ENCODE peak calls at places on chromosomes 1 and 21, in four cellular contexts. O, K, Q and Z are unnamed samples.

GRCh38 chr1:246961939-246962373 is 30.2 kb upstream of the AHCTF1 start:
- DNase-seq in O (peak), K (no peak), Q (peak), Z (no peak)

GRCh38 chr1:235907187-235907896 is 40.6 kb upstream of the LYST start:
- DNase-seq in O (no peak), K (no peak), Q (no peak), Z (no peak)

GRCh38 chr1:212699839-212700596 is at the start of gene BATF3:
- DNase-seq in O (no peak), K (peak), Q (peak), Z (peak)

GRCh38 chr1:173392895-173393654 is 84.1 kb upstream of the PRDX6 start:
- DNase-seq in O (peak), K (no peak), Q (no peak), Z (peak)

GRCh38 chr1:171595324-171595723 is 26.7 kb upstream of the MYOCOS start:
- DNase-seq in O (no peak), K (no peak), Q (no peak), Z (no peak)

GRCh38 chr1:41740058-41740457 is 178.7 kb downstream of the HIVEP3 start:
- DNase-seq in O (no peak), K (no peak), Q (no peak), Z (no peak)

GRCh38 chr1:200180821-200181220 is 153.3 kb downstream of the NR5A2 start:
- DNase-seq in O (peak), K (no peak), Q (peak), Z (no peak)

GRCh38 chr1:212234431-212235298 is 50.5 kb upstream of the PPP2R5A start:
- DNase-seq in O (peak), K (no peak), Q (no peak), Z (no peak)

GRCh38 chr1:241637604-241638003 is 2.6 kb downstream of the CHML start:
- DNase-seq in O (no peak), K (no peak), Q (no peak), Z (no peak)

GRCh38 chr1:107530543-107530942 is 389.7 kb downstream of the NTNG1 start:
- DNase-seq in O (no peak), K (no peak), Q (no peak), Z (no peak)

GRCh38 chr1:25050165-25050564 is 120.1 kb upstream of the RUNX3 start:
- DNase-seq in O (no peak), K (no peak), Q (no peak), Z (no peak)

GRCh38 chr1:21814241-21814918 is 2.3 kb downstream of the LDLRAD2 start:
- DNase-seq in O (peak), K (no peak), Q (peak), Z (no peak)

GRCh38 chr1:40848530-40849189 is 13.5 kb downstream of the CITED4 start:
- DNase-seq in O (peak), K (peak), Q (peak), Z (no peak)

GRCh38 chr1:95640746-95641145 is 406.7 kb downstream of the RWDD3 start:
- DNase-seq in O (no peak), K (no peak), Q (no peak), Z (no peak)

GRCh38 chr1:203033287-203033686 is 7.0 kb downstream of the PPFIA4 start:
- DNase-seq in O (no peak), K (no peak), Q (no peak), Z (no peak)

GRCh38 chr1:92410706-92411105 is 76.0 kb downstream of the GFI1 start:
- DNase-seq in O (no peak), K (no peak), Q (peak), Z (no peak)

GRCh38 chr1:204154525-204155255 is 2.8 kb upstream of the ETNK2 start:
- DNase-seq in O (no peak), K (peak), Q (no peak), Z (no peak)

GRCh38 chr1:236027096-236027495 is 37.8 kb downstream of the NID1 start:
- DNase-seq in O (no peak), K (no peak), Q (no peak), Z (no peak)

GRCh38 chr1:160083968-160084770 is 2.8 kb downstream of the KCNJ9 start:
- DNase-seq in O (peak), K (peak), Q (peak), Z (no peak)

GRCh38 chr1:160061376-160062100 is 8.4 kb downstream of the KCNJ10 start:
- DNase-seq in O (no peak), K (no peak), Q (no peak), Z (no peak)

GRCh38 chr1:241828576-241828975 is 19.4 kb upstream of the EXO1 start:
- DNase-seq in O (no peak), K (peak), Q (no peak), Z (no peak)

GRCh38 chr1:225448146-225448805 is 20.4 kb upstream of the LBR start:
- DNase-seq in O (peak), K (peak), Q (peak), Z (no peak)

GRCh38 chr1:84991097-84991890 is 5.6 kb downstream of the MCOLN2 start:
- DNase-seq in O (no peak), K (no peak), Q (no peak), Z (no peak)

DNA sequence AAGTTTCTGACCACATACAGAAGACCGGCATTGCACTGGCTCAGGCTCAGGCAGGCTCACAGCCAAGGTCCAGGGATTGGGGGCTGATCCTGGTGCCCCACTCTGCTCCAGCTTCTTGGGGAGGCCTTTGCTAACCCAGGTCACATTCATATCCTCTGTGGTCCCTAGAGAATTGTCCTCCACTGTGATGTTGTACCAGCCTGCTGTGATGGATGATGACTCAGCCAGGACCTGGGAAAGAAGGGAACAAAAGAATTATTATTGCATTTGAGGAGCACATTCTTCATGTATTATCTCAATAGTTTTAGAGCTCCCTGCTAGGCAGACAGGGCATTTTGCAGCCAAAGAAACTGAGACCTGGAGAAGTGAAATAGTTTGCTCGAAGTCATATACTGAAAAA is 114.3 kb upstream of the ETV3 start:
- DNase-seq in O (no peak), K (no peak), Q (no peak), Z (no peak)
- TF ChIP-seq CTCF in O (no peak), K (no peak), Q (no peak), Z (no peak)

GRCh38 chr1:11703357-11704225 is 12.1 kb downstream of the DRAXIN start:
- DNase-seq in O (no peak), K (no peak), Q (no peak), Z (no peak)
- H3K27ac ChIP-seq in O (no peak), K (no peak), Q (no peak), Z (no peak)

DNA sequence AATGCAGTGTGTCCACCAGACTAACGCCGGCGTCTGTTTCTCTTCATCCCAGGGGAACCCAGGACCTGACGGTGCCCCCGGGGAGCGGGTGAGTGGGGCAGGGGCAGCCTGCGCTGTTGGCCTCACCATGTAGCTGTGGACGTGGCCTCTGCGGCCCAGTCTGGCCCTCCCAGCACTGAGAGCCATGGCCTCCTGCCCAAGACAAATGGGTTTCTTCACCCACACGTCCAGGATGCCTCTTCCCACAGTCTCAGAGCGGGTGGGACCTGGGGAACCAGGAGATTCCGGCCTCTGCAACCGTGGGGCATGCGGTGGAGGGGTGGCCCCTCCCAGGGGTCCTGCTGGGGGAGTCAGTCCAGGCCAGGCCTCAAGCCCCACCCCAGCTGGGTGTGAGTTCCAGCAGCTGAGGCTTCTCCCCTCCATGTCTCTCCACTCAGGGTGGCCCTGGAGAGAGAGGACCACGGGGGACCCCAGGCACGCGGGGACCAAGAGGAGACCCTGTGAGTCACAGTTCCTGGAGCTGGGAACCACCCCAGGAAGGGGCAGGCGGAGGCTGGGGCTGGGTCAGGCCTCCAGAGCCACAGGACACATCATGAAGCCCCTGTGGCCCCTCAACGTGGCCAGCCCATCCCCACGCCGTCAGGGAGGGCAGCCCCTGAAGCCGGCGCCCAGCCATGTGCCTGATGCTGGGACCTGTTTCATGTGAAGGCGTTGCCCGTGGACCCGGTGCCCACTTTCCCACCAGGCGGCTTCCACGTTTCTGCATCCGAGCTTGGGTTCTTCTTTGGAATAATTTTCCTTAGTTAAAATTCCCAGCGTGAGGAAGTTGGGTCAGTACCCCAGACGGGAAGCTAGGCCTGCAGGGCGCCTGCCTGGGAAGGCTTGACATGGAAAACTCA is 11.0 kb downstream of the COL6A1 start:
- DNase-seq in O (peak), K (peak), Q (peak), Z (no peak)
- TF ChIP-seq POLR2A in O (no peak), K (no peak), Q (no peak), Z (no peak)

DNA sequence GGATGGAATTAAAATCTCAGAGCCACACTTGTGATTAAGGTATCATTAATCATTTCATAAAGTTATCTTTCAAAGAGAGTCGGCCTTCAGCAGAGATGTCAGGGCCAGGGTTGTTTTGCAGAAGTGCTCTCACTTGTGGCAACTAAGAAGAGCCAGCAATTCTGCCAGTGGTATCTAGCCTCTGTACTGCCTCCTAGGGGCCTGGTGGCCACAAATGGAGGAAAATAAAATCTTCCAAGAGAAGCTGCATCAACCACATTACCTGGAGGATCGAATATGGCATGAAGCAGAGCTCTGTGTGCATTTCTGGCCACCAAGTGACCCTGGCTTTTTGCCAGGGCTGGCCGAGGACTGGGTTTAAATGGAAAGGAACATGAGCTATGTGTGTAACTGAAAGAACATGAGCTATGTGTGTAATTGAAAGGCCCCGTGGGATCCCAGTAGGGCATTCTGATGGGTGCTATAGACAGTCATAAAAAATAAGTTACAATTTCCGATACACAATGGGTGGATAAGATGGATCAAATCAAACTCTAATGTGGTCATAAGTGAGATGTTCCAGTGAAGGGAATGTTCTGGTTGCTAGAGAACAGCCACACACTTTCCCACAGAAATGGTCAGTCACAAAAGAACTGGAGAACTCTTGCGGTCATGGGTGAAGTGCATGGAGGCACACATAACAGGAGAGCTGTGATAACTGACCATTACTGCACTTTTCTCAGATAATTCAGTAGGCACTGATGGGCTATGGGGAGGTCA is 335.8 kb downstream of the CAMTA1 start:
- DNase-seq in O (peak), K (no peak), Q (no peak), Z (no peak)
- TF ChIP-seq CTCF in O (no peak), K (no peak), Q (no peak), Z (no peak)

GRCh38 chr1:10672376-10673050 is 123.9 kb downstream of the CASZ1 start:
- DNase-seq in O (no peak), K (no peak), Q (no peak), Z (no peak)
- H3K27ac ChIP-seq in O (no peak), K (no peak), Q (no peak), Z (no peak)

GRCh38 chr1:3529099-3529729 is 74.7 kb downstream of the ARHGEF16 start:
- DNase-seq in O (no peak), K (no peak), Q (peak), Z (no peak)

GRCh38 chr1:3530086-3530930 is 75.8 kb downstream of the ARHGEF16 start:
- DNase-seq in O (no peak), K (no peak), Q (no peak), Z (no peak)

GRCh38 chr1:3533051-3534048 is 78.0 kb downstream of the MEGF6 start:
- DNase-seq in O (no peak), K (no peak), Q (no peak), Z (no peak)

GRCh38 chr1:3531928-3532327 is 77.5 kb downstream of the ARHGEF16 start:
- DNase-seq in O (no peak), K (no peak), Q (no peak), Z (no peak)

DNA sequence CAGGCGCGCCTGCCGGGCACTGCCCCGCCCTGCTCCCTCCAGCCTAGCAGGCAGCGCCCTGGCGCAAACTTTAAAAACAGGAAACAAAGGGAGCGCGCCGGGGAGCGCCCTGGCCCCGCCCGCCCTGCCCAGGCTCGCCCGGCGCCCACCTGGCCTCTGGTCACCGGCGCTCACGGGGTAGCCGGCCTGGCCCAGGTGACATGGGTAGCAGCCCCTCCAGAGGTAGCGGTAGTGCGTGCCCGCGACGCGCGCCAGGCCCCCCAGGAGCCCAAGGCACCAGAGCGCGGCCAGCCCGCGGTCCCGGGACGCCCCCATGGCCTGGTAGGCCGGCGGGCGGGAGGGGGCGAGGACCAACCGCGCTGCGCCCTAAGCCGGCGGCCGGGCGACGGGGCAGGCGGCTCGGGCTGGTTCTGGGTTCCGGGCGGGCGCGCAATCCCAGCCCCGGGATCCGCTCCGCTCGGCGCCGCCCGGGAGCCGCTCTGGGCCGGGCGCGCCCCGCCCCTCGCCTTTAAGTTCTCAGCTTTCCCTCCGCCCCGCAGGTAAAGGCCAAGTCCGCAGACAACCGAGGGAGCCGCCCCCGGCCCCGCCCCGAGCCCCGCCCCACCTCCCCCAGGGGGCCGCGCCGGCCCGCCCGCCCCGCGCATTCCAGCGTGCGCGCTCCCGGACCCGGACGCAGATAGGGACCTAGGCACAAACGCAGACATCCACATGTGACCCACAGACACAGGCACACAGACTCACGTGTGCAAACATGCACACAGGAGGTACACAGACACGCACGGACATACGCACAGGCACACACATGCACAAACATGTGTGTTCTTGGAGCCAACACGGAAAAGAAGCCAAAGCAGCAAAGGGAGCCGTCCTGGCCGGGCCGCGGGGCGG is 76.7 kb downstream of the ARHGEF16 start:
- DNase-seq in O (peak), K (peak), Q (peak), Z (peak)
- TF ChIP-seq POLR2A in O (no peak), K (peak), Q (peak), Z (peak)

DNA sequence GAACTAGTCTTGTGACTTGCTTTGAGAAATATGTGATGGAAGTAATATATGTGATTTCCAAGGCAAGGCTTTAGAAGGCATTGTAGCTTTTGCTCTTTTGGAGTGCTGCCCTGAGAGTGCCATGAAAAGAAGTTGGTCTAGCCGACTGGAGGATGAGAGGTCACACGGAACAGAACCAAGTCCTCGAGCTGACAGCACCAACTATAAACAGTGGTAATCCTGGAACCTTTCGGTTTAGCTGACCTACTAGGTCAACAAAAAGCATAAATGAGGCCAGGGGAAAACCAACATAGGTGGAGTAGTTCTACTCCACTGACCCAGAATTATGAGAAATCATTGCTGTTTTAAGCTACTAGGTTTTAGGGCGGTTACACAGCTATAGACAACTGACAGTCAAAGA is 1.4 kb downstream of the SELENOF start:
- DNase-seq in O (no peak), K (no peak), Q (no peak), Z (no peak)
- TF ChIP-seq CTCF in O (no peak), K (no peak), Q (no peak), Z (no peak)

DNA sequence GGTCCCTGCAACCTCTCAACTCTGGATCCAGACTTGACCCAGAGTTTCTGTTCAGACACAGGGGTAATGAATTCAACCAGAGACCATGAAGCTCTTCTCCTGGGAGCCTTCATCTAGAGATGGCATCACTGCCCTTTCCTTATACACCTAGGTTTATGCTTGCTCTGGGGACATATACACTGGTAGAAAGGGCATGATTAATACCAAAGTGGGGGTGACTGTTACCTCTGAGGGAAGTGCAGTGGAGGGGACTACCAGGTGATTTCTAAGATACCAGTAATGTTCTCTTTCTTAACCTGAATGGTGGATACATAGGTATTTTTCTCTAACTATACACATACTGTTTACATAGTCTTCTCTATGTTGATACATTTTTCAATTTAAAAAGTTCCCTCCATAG is 48.4 kb downstream of the JAK1 start:
- DNase-seq in O (no peak), K (no peak), Q (no peak), Z (no peak)
- H3K27ac ChIP-seq in O (no peak), K (no peak), Q (no peak), Z (peak)